ENCODE peak calls at places on chromosomes 16 and 17, in nine cellular contexts. I is epithelial cell of esophagus, D is fibroblast of pulmonary artery, N is endodermal cell, U is AG10803, W is hepatocyte, V is ovary, E is transverse colon, L is right atrium auricular region. M is an unnamed sample.

GRCh38 chr17:81090361-81091133 is 55.6 kb downstream of the BAIAP2 start:
- DNase-seq in I (peak), D (peak), N (peak), U (peak), W (peak), V (no peak), E (peak), L (peak), M (no peak)

GRCh38 chr17:82400830-82401229 is 17.3 kb upstream of the HEXD start:
- DNase-seq in I (no peak), D (no peak), N (no peak), U (peak), W (no peak), V (no peak), E (peak), L (no peak), M (no peak)

GRCh38 chr16:81610144-81610842 is 165.7 kb downstream of the CMIP start:
- DNase-seq in I (peak), D (peak), N (no peak), U (peak), W (peak), V (peak), E (peak), L (peak), M (peak)

GRCh38 chr16:56641166-56641565 is 2.7 kb downstream of the MT1A start:
- DNase-seq in I (no peak), D (no peak), N (no peak), U (no peak), W (no peak), V (no peak), E (no peak), L (no peak), M (no peak)

GRCh38 chr16:87463722-87464690 is 28.8 kb downstream of the ZCCHC14 start:
- DNase-seq in I (peak), D (peak), N (no peak), U (peak), W (peak), V (peak), E (peak), L (peak), M (no peak)

GRCh38 chr16:4212207-4212933 is 29.5 kb downstream of the SRL start:
- DNase-seq in I (no peak), D (no peak), N (no peak), U (no peak), W (no peak), V (no peak), E (no peak), L (peak), M (no peak)

GRCh38 chr16:22625948-22626347 is 115.3 kb downstream of the NPIPB5 start:
- DNase-seq in I (peak), D (no peak), N (no peak), U (no peak), W (no peak), V (no peak), E (no peak), L (no peak), M (no peak)

GRCh38 chr17:6716736-6717135 is 3.6 kb upstream of the SLC13A5 start:
- DNase-seq in I (no peak), D (no peak), N (no peak), U (no peak), W (no peak), V (no peak), E (no peak), L (no peak), M (no peak)

GRCh38 chr17:55318715-55319487 is 54.1 kb downstream of the HLF start:
- DNase-seq in I (peak), D (no peak), N (peak), U (no peak), W (no peak), V (no peak), E (no peak), L (no peak), M (no peak)

GRCh38 chr16:85750021-85750826 is 672 bp downstream of the C16orf74 start:
- DNase-seq in I (peak), D (peak), N (peak), U (peak), W (peak), V (peak), E (peak), L (no peak), M (no peak)

GRCh38 chr17:55420067-55420775 is 1.4 kb downstream of the MMD start:
- DNase-seq in I (no peak), D (no peak), N (no peak), U (no peak), W (no peak), V (no peak), E (no peak), L (no peak), M (no peak)

GRCh38 chr16:3727806-3728381 is 10.6 kb upstream of the TRAP1 start:
- DNase-seq in I (no peak), D (no peak), N (no peak), U (no peak), W (no peak), V (no peak), E (no peak), L (no peak), M (no peak)

GRCh38 chr16:1706386-1707192 is 594 bp downstream of the MAPK8IP3 start:
- DNase-seq in I (peak), D (peak), N (peak), U (no peak), W (peak), V (peak), E (no peak), L (no peak), M (no peak)

GRCh38 chr16:13436641-13437423 is 483.1 kb upstream of the ERCC4 start:
- DNase-seq in I (no peak), D (no peak), N (no peak), U (peak), W (peak), V (no peak), E (no peak), L (no peak), M (peak)

GRCh38 chr17:68455756-68456528 is 1.4 kb downstream of the WIPI1 start:
- DNase-seq in I (peak), D (peak), N (no peak), U (peak), W (peak), V (no peak), E (peak), L (no peak), M (no peak)

GRCh38 chr16:27427538-27427937 is 25.6 kb downstream of the IL21R start:
- DNase-seq in I (no peak), D (no peak), N (no peak), U (no peak), W (no peak), V (no peak), E (no peak), L (peak), M (no peak)

GRCh38 chr17:82116246-82116645 is 18.2 kb upstream of the FASN start:
- DNase-seq in I (no peak), D (no peak), N (peak), U (no peak), W (no peak), V (no peak), E (no peak), L (no peak), M (no peak)

GRCh38 chr17:69723741-69724140 is 309.2 kb downstream of the MAP2K6 start:
- DNase-seq in I (peak), D (peak), N (no peak), U (no peak), W (no peak), V (no peak), E (no peak), L (no peak), M (no peak)

GRCh38 chr16:68985855-68986254 is 119.6 kb upstream of the HAS3 start:
- DNase-seq in I (peak), D (peak), N (no peak), U (peak), W (no peak), V (no peak), E (no peak), L (no peak), M (peak)

GRCh38 chr17:46726106-46726670 is 92.3 kb downstream of the WNT3 start:
- DNase-seq in I (no peak), D (peak), N (no peak), U (peak), W (peak), V (no peak), E (no peak), L (no peak), M (no peak)

GRCh38 chr17:3754458-3755334 is 31.0 kb downstream of the HASPIN start:
- DNase-seq in I (peak), D (no peak), N (peak), U (no peak), W (peak), V (peak), E (peak), L (no peak), M (no peak)

GRCh38 chr16:77938913-77939312 is 83.4 kb upstream of the CLEC3A start:
- DNase-seq in I (no peak), D (no peak), N (no peak), U (no peak), W (no peak), V (no peak), E (no peak), L (no peak), M (no peak)

GRCh38 chr17:28330671-28331070 is 4.6 kb downstream of the IFT20 start:
- DNase-seq in I (no peak), D (no peak), N (no peak), U (no peak), W (no peak), V (no peak), E (no peak), L (no peak), M (no peak)

GRCh38 chr16:4011940-4012629 is 104.2 kb downstream of the ADCY9 start:
- DNase-seq in I (no peak), D (no peak), N (no peak), U (no peak), W (peak), V (no peak), E (no peak), L (no peak), M (no peak)

GRCh38 chr16:67525176-67525860 is 3.3 kb upstream of the RIPOR1 start:
- DNase-seq in I (no peak), D (peak), N (no peak), U (peak), W (no peak), V (no peak), E (no peak), L (no peak), M (no peak)
- TF ChIP-seq CTCF in I (no peak), D (peak), N (peak), U (peak), W (no peak), V (no peak), E (no peak), L (no peak), M (peak)

DNA sequence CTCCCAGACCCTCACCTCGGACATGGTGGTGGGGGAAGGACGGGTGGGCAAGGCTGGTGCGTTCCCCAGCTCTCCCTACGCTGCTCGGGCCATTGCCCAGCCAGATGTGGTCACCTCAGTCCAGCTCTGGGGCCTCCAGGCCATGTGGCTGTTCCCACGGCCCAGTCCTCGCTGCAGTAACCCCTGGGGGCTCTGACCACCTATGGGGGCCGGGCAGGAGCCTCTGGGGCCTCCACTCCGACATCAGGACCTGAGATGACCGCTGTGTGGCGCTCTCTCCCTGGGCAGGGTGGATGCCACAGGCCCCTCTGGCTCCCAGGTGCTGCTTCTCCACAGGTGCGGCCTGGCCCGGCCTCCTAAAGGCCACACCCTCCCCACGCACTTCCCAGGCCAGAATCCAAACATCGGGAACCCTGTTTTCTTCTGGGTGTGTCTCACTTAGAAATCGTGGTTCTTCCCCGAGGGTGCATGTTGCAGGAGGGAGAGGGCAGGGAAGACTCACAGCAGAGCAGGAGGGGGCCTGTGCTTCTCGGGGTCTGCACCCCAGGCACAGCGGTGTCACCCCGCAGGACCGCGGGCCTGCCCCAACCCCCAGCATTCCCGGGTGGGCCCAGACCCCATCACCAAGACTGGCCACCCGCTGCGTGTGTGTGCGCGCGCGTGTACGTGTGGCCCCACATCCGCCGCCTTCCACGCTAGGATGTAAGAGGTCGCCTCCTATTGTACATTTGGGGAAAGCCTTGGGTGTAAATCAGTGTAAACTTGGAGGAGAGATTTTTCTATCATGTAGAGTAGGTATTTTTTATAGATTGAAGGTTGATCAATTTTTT is 5.9 kb upstream of the CAPN15 start:
- DNase-seq in I (peak), D (no peak), N (peak), U (no peak), W (no peak), V (no peak), E (peak), L (no peak), M (no peak)
- TF ChIP-seq CTCF in I (peak), D (no peak), N (peak), U (peak), W (peak), V (no peak), E (peak), L (no peak), M (peak)

GRCh38 chr17:1304962-1305361 is 25.5 kb downstream of the TRARG1 start:
- DNase-seq in I (no peak), D (no peak), N (no peak), U (no peak), W (no peak), V (no peak), E (no peak), L (no peak), M (no peak)

GRCh38 chr17:1302761-1303160 is 23.3 kb downstream of the TRARG1 start:
- DNase-seq in I (no peak), D (no peak), N (no peak), U (no peak), W (no peak), V (no peak), E (no peak), L (no peak), M (no peak)

GRCh38 chr17:1300580-1300905 is 21.1 kb downstream of the TRARG1 start:
- DNase-seq in I (no peak), D (no peak), N (no peak), U (no peak), W (no peak), V (no peak), E (no peak), L (no peak), M (no peak)

GRCh38 chr17:1301546-1301945 is 22.1 kb downstream of the TRARG1 start:
- DNase-seq in I (no peak), D (no peak), N (no peak), U (no peak), W (no peak), V (no peak), E (no peak), L (no peak), M (no peak)

DNA sequence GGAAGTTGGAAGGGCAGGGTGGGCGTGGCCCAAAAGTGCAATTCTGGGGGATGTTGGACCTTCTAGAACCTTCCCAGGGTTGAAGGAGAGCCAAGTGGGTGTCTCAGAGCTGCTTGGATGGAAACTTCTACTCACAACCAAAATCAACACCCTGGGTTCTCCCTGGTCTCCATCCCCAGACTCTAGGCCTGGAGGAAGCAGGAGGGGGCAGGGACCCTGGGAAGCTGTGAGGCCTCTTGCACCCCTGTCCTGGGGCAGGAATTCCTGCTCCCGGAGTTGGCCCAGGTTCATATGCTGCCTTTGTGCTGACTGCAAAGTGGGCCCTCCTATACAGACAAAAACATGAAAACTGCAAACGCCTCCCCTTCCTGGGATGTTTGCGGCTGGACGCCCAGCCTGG is 25.1 kb downstream of the TRARG1 start:
- DNase-seq in I (no peak), D (no peak), N (no peak), U (no peak), W (no peak), V (no peak), E (no peak), L (no peak), M (no peak)
- TF ChIP-seq CTCF in I (no peak), D (no peak), N (no peak), U (no peak), W (no peak), V (no peak), E (no peak), L (no peak), M (no peak)

GRCh38 chr17:9001539-9001938 is 19.8 kb upstream of the NTN1 start:
- DNase-seq in I (no peak), D (no peak), N (no peak), U (no peak), W (no peak), V (no peak), E (no peak), L (no peak), M (no peak)

GRCh38 chr17:9003355-9004131 is 17.8 kb upstream of the NTN1 start:
- DNase-seq in I (no peak), D (no peak), N (peak), U (no peak), W (no peak), V (no peak), E (no peak), L (no peak), M (no peak)

GRCh38 chr17:9002236-9002609 is 19.1 kb upstream of the NTN1 start:
- DNase-seq in I (no peak), D (no peak), N (peak), U (no peak), W (no peak), V (no peak), E (no peak), L (no peak), M (no peak)

GRCh38 chr17:9004132-9004960 is 17.0 kb upstream of the NTN1 start:
- DNase-seq in I (no peak), D (no peak), N (peak), U (no peak), W (peak), V (no peak), E (no peak), L (peak), M (no peak)

GRCh38 chr17:9002610-9003354 is 18.5 kb upstream of the NTN1 start:
- DNase-seq in I (peak), D (no peak), N (peak), U (no peak), W (peak), V (no peak), E (no peak), L (no peak), M (no peak)
- TF ChIP-seq CTCF in I (no peak), D (no peak), N (peak), U (no peak), W (peak), V (no peak), E (peak), L (peak), M (no peak)

GRCh38 chr16:63363738-63364137 is 1327.5 kb upstream of the CDH8 start:
- DNase-seq in I (no peak), D (no peak), N (no peak), U (no peak), W (no peak), V (no peak), E (no peak), L (no peak), M (no peak)

GRCh38 chr16:63365665-63366064 is 1329.4 kb upstream of the CDH8 start:
- DNase-seq in I (no peak), D (no peak), N (no peak), U (no peak), W (no peak), V (no peak), E (no peak), L (no peak), M (no peak)

GRCh38 chr16:63361032-63361624 is 1324.9 kb upstream of the CDH8 start:
- DNase-seq in I (peak), D (peak), N (peak), U (peak), W (peak), V (no peak), E (no peak), L (no peak), M (peak)
- TF ChIP-seq CTCF in I (peak), D (peak), N (peak), U (peak), W (peak), V (peak), E (peak), L (peak), M (peak)

GRCh38 chr16:50323335-50324011 is 45.3 kb downstream of the BRD7 start:
- DNase-seq in I (peak), D (peak), N (no peak), U (peak), W (peak), V (no peak), E (no peak), L (no peak), M (peak)
- TF ChIP-seq CTCF in I (peak), D (peak), N (peak), U (peak), W (peak), V (no peak), E (no peak), L (no peak), M (peak)

GRCh38 chr17:58513391-58513912 is 986 bp downstream of the MTMR4 start:
- DNase-seq in I (no peak), D (no peak), N (no peak), U (no peak), W (no peak), V (no peak), E (no peak), L (no peak), M (no peak)
- TF ChIP-seq CTCF in I (no peak), D (no peak), N (peak), U (no peak), W (no peak), V (no peak), E (no peak), L (no peak), M (no peak)

GRCh38 chr16:67864594-67864993 is 8.3 kb upstream of the EDC4 start:
- DNase-seq in I (no peak), D (no peak), N (peak), U (no peak), W (no peak), V (no peak), E (no peak), L (no peak), M (no peak)
- TF ChIP-seq CTCF in I (no peak), D (no peak), N (no peak), U (no peak), W (no peak), V (no peak), E (no peak), L (no peak), M (no peak)

GRCh38 chr17:73806768-73807167 is 162.5 kb upstream of the SDK2 start:
- DNase-seq in I (no peak), D (no peak), N (no peak), U (no peak), W (no peak), V (no peak), E (no peak), L (no peak), M (no peak)

GRCh38 chr17:73802314-73802713 is 158.1 kb upstream of the SDK2 start:
- DNase-seq in I (no peak), D (no peak), N (no peak), U (no peak), W (no peak), V (no peak), E (no peak), L (no peak), M (no peak)

GRCh38 chr17:73801455-73802100 is 157.3 kb upstream of the SDK2 start:
- DNase-seq in I (no peak), D (no peak), N (no peak), U (no peak), W (no peak), V (no peak), E (no peak), L (no peak), M (no peak)

GRCh38 chr17:73802871-73803270 is 158.6 kb upstream of the SDK2 start:
- DNase-seq in I (no peak), D (no peak), N (no peak), U (no peak), W (no peak), V (no peak), E (no peak), L (no peak), M (no peak)

DNA sequence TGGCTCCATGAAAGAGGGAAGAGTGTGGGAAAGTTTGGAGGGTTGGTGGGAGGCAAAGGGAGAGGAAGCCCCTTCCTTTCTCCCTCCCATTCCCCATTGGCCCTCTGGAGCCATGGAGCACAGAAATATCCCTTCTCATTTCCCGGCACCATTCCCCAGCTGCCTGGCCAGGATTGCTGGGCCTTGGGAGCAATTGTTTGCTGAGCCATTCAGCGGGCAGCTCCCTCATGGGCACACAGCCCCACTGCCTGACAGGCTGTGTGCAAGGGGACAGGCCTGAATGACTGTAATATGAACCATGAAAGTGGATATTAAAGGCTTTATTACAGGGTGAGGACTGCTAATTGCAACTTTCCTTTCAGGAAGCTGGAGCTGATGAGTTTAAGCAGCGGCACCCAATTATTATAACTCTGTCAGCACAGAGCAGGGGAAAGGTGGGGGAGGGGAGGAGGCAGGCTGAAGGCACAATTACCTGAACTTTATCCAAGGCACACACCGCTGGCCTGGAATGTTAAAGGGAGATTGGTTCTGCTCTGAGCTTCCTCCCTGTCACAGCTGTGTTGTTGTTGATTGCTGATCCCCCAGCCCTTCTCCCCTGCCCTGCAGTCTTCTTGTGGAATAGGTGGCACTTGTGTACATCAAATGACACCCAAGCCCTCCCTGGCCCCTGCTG is 159.8 kb upstream of the SDK2 start:
- DNase-seq in I (no peak), D (no peak), N (peak), U (no peak), W (no peak), V (no peak), E (peak), L (no peak), M (no peak)
- TF ChIP-seq CTCF in I (no peak), D (no peak), N (no peak), U (no peak), W (no peak), V (no peak), E (no peak), L (no peak), M (no peak)